ENCODE peak calls at places on chromosomes 12 and 14, in four cellular contexts. A is GM23248, K is C1 segment of cervical spinal cord, E is AG09319. P is an unnamed sample.

GRCh38 chr14:45785240-45785639 is 532.2 kb upstream of the MIS18BP1 start:
- DNase-seq in A (no peak), K (no peak), E (no peak), P (no peak)

GRCh38 chr12:77131977-77132490 is 66.7 kb upstream of the E2F7 start:
- DNase-seq in A (no peak), K (no peak), E (no peak), P (no peak)

GRCh38 chr12:78101181-78101876 is 270.6 kb downstream of the NAV3 start:
- DNase-seq in A (no peak), K (no peak), E (no peak), P (peak)

GRCh38 chr12:42023733-42024494 is 120.8 kb downstream of the GXYLT1 start:
- DNase-seq in A (peak), K (peak), E (peak), P (peak)

GRCh38 chr14:101120636-101121398 is 217.3 kb upstream of the RTL1 start:
- DNase-seq in A (no peak), K (peak), E (no peak), P (no peak)

GRCh38 chr12:6871052-6871957 is 1.8 kb downstream of the SPSB2 start:
- DNase-seq in A (peak), K (no peak), E (no peak), P (no peak)

GRCh38 chr14:102768223-102769048 is 8.8 kb upstream of the TRAF3 start:
- DNase-seq in A (no peak), K (peak), E (no peak), P (no peak)

GRCh38 chr12:47821346-47821706 is 1.6 kb upstream of the HDAC7 start:
- DNase-seq in A (peak), K (no peak), E (no peak), P (no peak)

GRCh38 chr12:124938066-124938465 is 23.6 kb upstream of the UBC start:
- DNase-seq in A (no peak), K (no peak), E (no peak), P (no peak)

GRCh38 chr12:52044284-52044983 is 6.8 kb upstream of the NR4A1 start:
- DNase-seq in A (peak), K (peak), E (peak), P (no peak)

GRCh38 chr14:39247256-39247655 is 13.5 kb downstream of the MIA2 start:
- DNase-seq in A (peak), K (no peak), E (no peak), P (peak)

GRCh38 chr12:47814539-47815170 is 5.0 kb downstream of the HDAC7 start:
- DNase-seq in A (no peak), K (no peak), E (no peak), P (no peak)

GRCh38 chr14:95040723-95041476 is 116.4 kb downstream of the DICER1 start:
- DNase-seq in A (peak), K (no peak), E (no peak), P (peak)

GRCh38 chr12:29230800-29231560 is 81.9 kb downstream of the FAR2 start:
- DNase-seq in A (no peak), K (no peak), E (no peak), P (no peak)

GRCh38 chr14:68598621-68599447 is 194.0 kb downstream of the ZFP36L1 start:
- DNase-seq in A (peak), K (peak), E (peak), P (peak)

GRCh38 chr12:115597157-115597712 is 680.3 kb downstream of the MED13L start:
- DNase-seq in A (peak), K (no peak), E (no peak), P (peak)

GRCh38 chr12:117231750-117232149 is 41.5 kb upstream of the FBXO21 start:
- DNase-seq in A (no peak), K (no peak), E (no peak), P (no peak)

GRCh38 chr12:16175893-16176292 is 101.6 kb downstream of the SLC15A5 start:
- DNase-seq in A (peak), K (no peak), E (no peak), P (peak)

GRCh38 chr14:91246051-91246852 is 1.7 kb upstream of the GPR68 start:
- DNase-seq in A (no peak), K (no peak), E (no peak), P (no peak)

P was measured in iris pigment epithelial cell.